ENCODE peak calls at places on chromosomes 16 and 17, in four cellular contexts. V, M, D and N are unnamed samples.

GRCh38 chr17:57331423-57331822 is 75.1 kb downstream of the MSI2 start:
- DNase-seq in V (no peak), D (no peak), M (no peak), N (peak)

GRCh38 chr16:18003033-18003432 is 333.5 kb downstream of the NPIPA8 start:
- DNase-seq in V (no peak), D (no peak), M (no peak), N (no peak)

GRCh38 chr17:8176998-8177731 is 985 bp upstream of the TMEM107 start:
- DNase-seq in M (no peak), D (no peak), V (no peak), N (no peak)

GRCh38 chr17:78923660-78924453 is 1.3 kb downstream of the TIMP2 start:
- DNase-seq in M (no peak), D (peak), V (no peak), N (no peak)

GRCh38 chr16:58119509-58119845 is 9.7 kb downstream of the CFAP20 start:
- DNase-seq in D (no peak), M (no peak), V (no peak), N (peak)

GRCh38 chr17:83069931-83070374 is 9.5 kb upstream of the METRNL start:
- DNase-seq in M (no peak), D (no peak), V (no peak), N (no peak)

GRCh38 chr17:75110307-75110937 is 653 bp downstream of the ARMC7 start:
- DNase-seq in M (no peak), V (no peak), D (no peak), N (no peak)

GRCh38 chr17:17763734-17764133 is 73.1 kb downstream of the SREBF1 start:
- DNase-seq in M (no peak), D (no peak), V (no peak), N (no peak)

GRCh38 chr17:71709974-71710373 is 410.8 kb upstream of the SOX9 start:
- DNase-seq in D (no peak), V (peak), M (no peak), N (no peak)

GRCh38 chr16:85994492-85995433 is 95.8 kb downstream of the IRF8 start:
- DNase-seq in D (peak), M (no peak), V (no peak), N (no peak)

GRCh38 chr17:45705123-45706009 is 78.8 kb upstream of the CRHR1 start:
- DNase-seq in M (peak), V (no peak), D (no peak), N (no peak)

GRCh38 chr16:1723450-1724147 is 17.6 kb downstream of the MAPK8IP3 start:
- DNase-seq in M (peak), D (no peak), V (no peak), N (no peak)

GRCh38 chr17:41060052-41060604 is at the start of gene KRTAP2-3:
- DNase-seq in M (peak), V (no peak), D (no peak), N (peak)

GRCh38 chr17:31522987-31523495 is 131.6 kb downstream of the RAB11FIP4 start:
- DNase-seq in V (no peak), D (no peak), M (no peak), N (no peak)

GRCh38 chr16:11181889-11182279 is 74.1 kb downstream of the SOCS1 start:
- DNase-seq in M (no peak), V (no peak), D (no peak), N (no peak)

GRCh38 chr16:60304725-60305124 is 1570.6 kb upstream of the GOT2 start:
- DNase-seq in D (no peak), M (no peak), V (no peak), N (peak)
- H3K4me3 ChIP-seq in D (no peak), M (no peak), V (no peak), N (no peak)

DNA sequence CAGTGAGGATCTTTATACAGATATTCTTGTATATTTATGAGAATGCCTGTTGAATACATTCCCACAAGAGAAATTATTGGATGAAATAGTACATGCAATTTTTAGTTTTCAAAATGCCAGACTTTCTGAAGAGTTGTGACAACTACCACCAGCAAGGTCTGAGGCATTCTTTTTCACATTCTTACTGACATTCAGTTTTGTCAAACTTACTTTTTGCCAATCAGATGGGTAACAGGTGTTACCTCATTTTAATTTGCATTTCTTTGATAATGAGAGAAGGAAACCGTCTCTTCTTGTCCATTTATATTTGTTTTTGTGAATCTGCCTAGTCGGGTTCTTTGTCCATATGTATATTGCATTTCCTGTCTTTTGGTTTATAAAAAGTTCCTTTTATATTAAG is 24.3 kb downstream of the NOL11 start:
- DNase-seq in V (no peak), M (no peak), D (no peak), N (no peak)
- H3K4me3 ChIP-seq in V (no peak), M (no peak), D (no peak), N (no peak)

DNA sequence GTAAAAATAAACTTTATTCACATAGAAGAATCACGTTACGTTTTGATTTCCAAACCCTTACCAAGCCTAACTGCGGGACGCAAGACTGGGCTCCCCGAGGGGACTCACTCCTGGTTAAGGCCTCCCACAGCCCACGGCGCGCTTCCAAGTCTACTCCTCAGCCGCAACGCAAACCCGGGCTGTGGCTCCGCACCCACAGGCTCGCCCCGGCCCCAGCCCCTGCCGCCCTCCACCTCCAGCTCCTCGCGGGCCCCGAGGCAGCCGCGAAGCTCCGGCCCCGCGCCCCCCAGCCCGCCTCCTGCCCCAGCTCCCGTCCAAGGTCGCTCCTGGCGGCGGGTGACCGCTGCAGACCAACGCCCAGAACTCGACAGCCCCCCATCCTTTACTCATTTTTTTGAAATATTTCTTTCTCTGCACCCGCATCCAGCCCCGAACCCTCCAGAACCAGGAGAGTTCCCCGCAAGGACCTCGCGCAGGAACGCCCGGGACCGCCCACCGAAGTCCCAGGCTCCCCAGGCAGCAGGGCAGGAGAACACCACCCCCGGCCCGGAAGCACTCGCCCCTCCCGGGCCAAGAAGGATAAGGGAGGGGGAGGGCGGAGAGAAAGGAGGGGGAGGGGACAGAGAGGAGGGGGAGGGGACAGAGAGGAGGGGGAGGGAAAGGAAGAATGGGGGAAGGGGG is 918 bp downstream of the USP22 start:
- DNase-seq in M (peak), D (peak), V (peak), N (no peak)
- H3K4me3 ChIP-seq in M (peak), D (peak), V (peak), N (peak)

GRCh38 chr17:42553161-42553818 is 567 bp downstream of the HSD17B1 start:
- DNase-seq in V (no peak), D (no peak), M (no peak), N (no peak)
- H3K4me3 ChIP-seq in V (peak), D (peak), M (peak), N (no peak)

GRCh38 chr17:77329741-77330531 is 189.2 kb downstream of the SEC14L1 start:
- DNase-seq in M (no peak), V (no peak), D (no peak), N (no peak)

GRCh38 chr17:77332034-77332971 is 191.5 kb downstream of the SEC14L1 start:
- DNase-seq in M (no peak), D (no peak), V (no peak), N (no peak)

GRCh38 chr17:77332981-77333685 is 192.4 kb downstream of the SEC14L1 start:
- DNase-seq in D (no peak), M (peak), V (no peak), N (no peak)

GRCh38 chr17:77330602-77331081 is 189.9 kb downstream of the SEC14L1 start:
- DNase-seq in V (no peak), M (no peak), D (no peak), N (no peak)

DNA sequence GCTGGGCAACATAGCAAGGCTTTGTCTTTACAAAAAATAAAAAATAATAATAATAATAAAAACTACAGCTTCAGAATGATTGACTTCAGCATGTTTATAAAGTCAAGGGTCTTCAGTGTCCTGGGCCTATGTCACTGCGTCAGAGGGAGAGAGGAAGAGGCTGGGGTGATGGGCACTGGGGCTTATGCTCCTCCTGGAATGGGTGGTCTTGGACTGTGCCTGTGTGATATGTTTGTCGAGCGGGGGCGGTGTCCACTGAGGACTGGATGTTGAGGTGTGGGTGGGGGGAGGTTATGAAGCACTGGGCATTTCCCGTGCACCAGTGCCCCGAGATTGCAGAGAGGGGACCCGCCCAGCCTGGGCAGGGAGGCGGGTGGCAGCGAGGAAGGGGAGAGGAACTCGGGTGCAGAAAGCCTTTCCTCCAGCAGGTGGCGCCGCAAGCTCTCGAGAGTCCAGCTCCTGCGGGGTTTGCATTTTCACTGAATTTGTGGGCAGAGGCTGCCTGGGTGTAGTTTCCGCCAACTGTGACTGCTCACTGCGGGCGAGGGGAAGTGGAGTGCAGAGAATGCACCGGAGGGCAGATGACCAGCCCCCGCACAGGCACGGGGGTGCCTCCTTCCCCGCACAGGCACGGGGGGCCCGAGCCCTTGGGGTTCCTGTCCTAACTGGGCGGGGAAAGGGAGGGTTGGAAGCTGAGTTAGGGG is 190.5 kb downstream of the SEC14L1 start:
- DNase-seq in D (peak), V (peak), M (peak), N (no peak)
- H3K4me3 ChIP-seq in D (peak), V (no peak), M (no peak), N (no peak)

DNA sequence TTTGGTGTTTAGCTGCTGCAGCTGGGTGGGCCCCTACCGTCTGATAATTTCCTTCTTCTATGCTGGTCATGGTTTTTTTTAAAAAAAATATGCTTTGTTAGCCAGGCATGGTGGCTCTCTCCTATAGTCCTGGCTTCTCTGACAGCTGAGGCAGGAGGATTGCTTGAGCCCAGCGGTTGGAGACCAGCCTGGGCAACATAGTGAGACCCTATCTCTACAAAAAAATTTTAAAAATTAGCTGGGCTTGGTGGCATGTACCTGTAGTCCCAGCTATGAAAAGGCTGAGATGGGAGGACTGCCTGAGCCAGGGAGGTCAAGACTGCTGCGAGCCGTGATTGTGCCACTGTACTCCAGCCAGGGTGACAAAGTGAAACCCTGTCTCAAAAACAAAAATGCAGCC is 19.4 kb downstream of the B4GALNT2 start:
- DNase-seq in M (no peak), V (no peak), D (no peak), N (no peak)
- H3K4me3 ChIP-seq in M (no peak), V (no peak), D (no peak), N (no peak)

DNA sequence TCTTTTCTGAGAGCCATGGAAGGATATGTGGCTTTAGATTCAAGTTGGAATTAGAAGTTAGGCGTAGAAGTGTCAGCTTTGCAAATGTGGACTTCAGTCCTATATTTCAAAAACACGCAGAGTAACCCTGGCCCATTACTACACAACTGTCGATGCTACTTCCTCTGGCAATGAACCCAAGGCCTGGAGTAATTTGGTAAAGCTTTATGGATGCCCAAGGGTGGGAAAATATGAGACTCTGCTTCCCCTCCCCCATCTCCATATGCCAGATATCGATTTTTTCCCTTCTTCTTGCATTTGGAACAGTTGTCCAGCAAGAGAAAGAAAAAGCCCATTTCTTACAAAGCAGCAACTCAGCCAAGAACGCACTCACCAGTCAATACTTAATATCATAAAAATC is 2.9 kb upstream of the MAP1LC3B start:
- DNase-seq in M (no peak), V (no peak), D (no peak), N (no peak)
- H3K4me3 ChIP-seq in M (no peak), V (no peak), D (no peak), N (no peak)